ENCODE peak calls at places on chromosomes 4 and X, in four cellular contexts. B is A549, R is fibroblast of lung, E is iPS-NIHi11. M is an unnamed sample.

GRCh38 chrX:118693843-118694242 is 33.6 kb upstream of the IL13RA1 start:
- DNase-seq in B (no peak), R (no peak), E (no peak), M (no peak)

GRCh38 chr4:74789518-74789917 is 4.8 kb downstream of the BTC start:
- DNase-seq in B (no peak), R (no peak), E (no peak), M (no peak)

GRCh38 chr4:71711985-71712348 is 71.9 kb downstream of the GC start:
- DNase-seq in B (no peak), R (peak; percentile 67), E (no peak), M (no peak)

GRCh38 chrX:45749375-45749774 is 548.7 kb upstream of the DIPK2B start:
- DNase-seq in B (no peak), R (no peak), E (no peak), M (no peak)

GRCh38 chr4:42710329-42710728 is 53.4 kb upstream of the ATP8A1 start:
- DNase-seq in B (no peak), R (no peak), E (no peak), M (no peak)

GRCh38 chrX:77595848-77596247 is 148.7 kb downstream of the FGF16 start:
- DNase-seq in B (no peak), R (peak; percentile 16), E (no peak), M (no peak)

GRCh38 chrX:22699591-22700091 is 300.1 kb upstream of the DDX53 start:
- DNase-seq in B (no peak), R (peak; percentile 86), E (no peak), M (no peak)

GRCh38 chrX:145825896-145826295 is 8.3 kb downstream of the SLITRK2 start:
- DNase-seq in B (peak; percentile 17), R (no peak), E (no peak), M (no peak)

GRCh38 chrX:45747905-45748304 is 547.2 kb upstream of the DIPK2B start:
- DNase-seq in B (no peak), R (peak; percentile 67), E (no peak), M (no peak)

GRCh38 chr4:150199056-150199455 is 120.8 kb downstream of the DCLK2 start:
- DNase-seq in B (no peak), R (no peak), E (no peak), M (no peak)

GRCh38 chr4:76546282-76547166 is 111.5 kb downstream of the SHROOM3 start:
- DNase-seq in B (no peak), R (peak; percentile 94), E (peak; percentile 33), M (no peak)

GRCh38 chrX:2707334-2707760 is 16.3 kb downstream of the CD99 start:
- DNase-seq in B (peak; percentile 97), R (peak; percentile 81), E (peak; percentile 42), M (no peak)

GRCh38 chr4:113406723-113407016 is 354.9 kb downstream of the CAMK2D start:
- DNase-seq in B (no peak), R (no peak), E (no peak), M (no peak)

GRCh38 chr4:22988526-22988925 is 295.8 kb downstream of the GBA3 start:
- DNase-seq in B (no peak), R (peak; percentile 50), E (no peak), M (no peak)

GRCh38 chr4:40418430-40419230 is 83.5 kb downstream of the CHRNA9 start:
- DNase-seq in B (peak; percentile 76), R (no peak), E (no peak), M (no peak)

GRCh38 chr4:78227411-78228057 is 170.4 kb downstream of the FRAS1 start:
- DNase-seq in B (no peak), R (no peak), E (no peak), M (no peak)

GRCh38 chr4:139015269-139015947 is at the start of gene NOCT:
- DNase-seq in B (peak; percentile 91), R (peak; percentile 92), E (peak; percentile 89), M (peak; percentile 90)

GRCh38 chrX:155188786-155189185 is 27.5 kb upstream of the VBP1 start:
- DNase-seq in B (no peak), R (no peak), E (no peak), M (no peak)

GRCh38 chr4:81896936-81897335 is 425.2 kb upstream of the RASGEF1B start:
- DNase-seq in B (no peak), R (no peak), E (no peak), M (no peak)

GRCh38 chr4:183333983-183334382 is 11.8 kb upstream of the CLDN24 start:
- DNase-seq in B (peak; percentile 66), R (no peak), E (no peak), M (no peak)

GRCh38 chr4:100582146-100582545 is 64.3 kb upstream of the EMCN start:
- DNase-seq in B (no peak), R (no peak), E (no peak), M (no peak)

GRCh38 chrX:1581132-1581531 is 10.3 kb upstream of the AKAP17A start:
- DNase-seq in B (peak; percentile 84), R (no peak), E (peak; percentile 56), M (peak; percentile 55)